ENCODE peak calls at places on chromosome 14, in five cellular contexts. S, N, B, Z and V are unnamed samples. For H3K9me3, the result is how much of the 10 kb centered on the place peaks cover.

GRCh38 chr14:87017335-87017734 is 975.6 kb downstream of the GALC start:
- DNase-seq in S (no peak), N (no peak), B (no peak), Z (no peak), V (no peak)

GRCh38 chr14:62117718-62118164 is 355.5 kb downstream of the SNAPC1 start:
- DNase-seq in S (no peak), N (no peak), B (no peak), Z (no peak), V (no peak)

GRCh38 chr14:90695997-90696681 is 120.1 kb downstream of the TTC7B start:
- DNase-seq in S (no peak), N (no peak), B (no peak), Z (no peak), V (no peak)

GRCh38 chr14:59484611-59485174 is 376 bp downstream of the JKAMP start:
- DNase-seq in S (no peak), N (no peak), B (no peak), Z (peak), V (no peak)

GRCh38 chr14:92039720-92040430 is at the start of gene TRIP11:
- DNase-seq in S (peak), N (peak), B (peak), Z (peak), V (peak)

GRCh38 chr14:104445086-104445485 is 134.5 kb upstream of the C14orf180 start:
- DNase-seq in S (no peak), N (peak), B (peak), Z (no peak), V (no peak)

GRCh38 chr14:88983755-88984154 is 159.3 kb downstream of the TTC8 start:
- DNase-seq in S (no peak), N (no peak), B (no peak), Z (no peak), V (no peak)

GRCh38 chr14:55000381-55000780 is 26.5 kb downstream of the WDHD1 start:
- DNase-seq in S (no peak), N (no peak), B (no peak), Z (no peak), V (no peak)

GRCh38 chr14:65961004-65961403 is 525.2 kb upstream of the CCDC196 start:
- DNase-seq in S (peak), N (no peak), B (no peak), Z (peak), V (no peak)

GRCh38 chr14:91305650-91306431 is 61.3 kb upstream of the GPR68 start:
- DNase-seq in S (no peak), N (no peak), B (no peak), Z (no peak), V (no peak)

GRCh38 chr14:53432378-53432802 is 279.3 kb upstream of the DDHD1 start:
- DNase-seq in S (no peak), N (no peak), B (no peak), Z (peak), V (no peak)

GRCh38 chr14:85090681-85091080 is 439.3 kb upstream of the FLRT2 start:
- DNase-seq in S (no peak), N (no peak), B (no peak), Z (no peak), V (no peak)

GRCh38 chr14:92323031-92323915 is at the start of gene SLC24A4:
- DNase-seq in S (no peak), N (no peak), B (no peak), Z (peak), V (no peak)

GRCh38 chr14:32201816-32202467 is at the start of gene RNU6-7:
- DNase-seq in S (no peak), N (no peak), B (peak), Z (peak), V (no peak)

GRCh38 chr14:100965296-100965695 is 61.8 kb upstream of the RTL1 start:
- DNase-seq in S (no peak), N (no peak), B (no peak), Z (no peak), V (no peak)

GRCh38 chr14:48250575-48250974 is 575.2 kb upstream of the MDGA2 start:
- DNase-seq in S (no peak), N (no peak), B (no peak), Z (peak), V (no peak)

GRCh38 chr14:59428581-59429012 is 36.6 kb downstream of the GPR135 start:
- DNase-seq in S (no peak), N (no peak), B (no peak), Z (no peak), V (no peak)

GRCh38 chr14:100900837-100901390 is 2.6 kb downstream of the RTL1 start:
- DNase-seq in S (no peak), N (no peak), B (peak), Z (peak), V (peak)

GRCh38 chr14:102223682-102224081 is 81.3 kb downstream of the MOK start:
- DNase-seq in S (no peak), N (no peak), B (no peak), Z (no peak), V (no peak)

GRCh38 chr14:101186544-101186943 is 283.0 kb upstream of the RTL1 start:
- DNase-seq in S (no peak), N (no peak), B (no peak), Z (no peak), V (peak)

GRCh38 chr14:61584258-61584657 is 111.1 kb upstream of the HIF1A start:
- DNase-seq in S (no peak), N (no peak), B (no peak), Z (no peak), V (peak)

GRCh38 chr14:75999511-76000190 is 14.1 kb downstream of the IFT43 start:
- DNase-seq in S (no peak), N (no peak), B (no peak), Z (no peak), V (peak)

GRCh38 chr14:90388437-90388836 is 8.4 kb upstream of the CALM1 start:
- DNase-seq in S (no peak), N (no peak), B (no peak), Z (peak), V (no peak)

GRCh38 chr14:22489957-22490950 is 98.8 kb downstream of the DAD1 start:
- DNase-seq in S (no peak), N (no peak), B (no peak), Z (no peak), V (no peak)

GRCh38 chr14:34997762-34998161 is 15.0 kb downstream of the SRP54 start:
- DNase-seq in S (no peak), N (no peak), B (no peak), Z (peak), V (no peak)

GRCh38 chr14:95127531-95127911 is 29.8 kb downstream of the DICER1 start:
- DNase-seq in S (no peak), N (no peak), B (no peak), Z (no peak), V (no peak)

GRCh38 chr14:69985456-69985855 is 106.2 kb downstream of the SMOC1 start:
- DNase-seq in S (no peak), N (no peak), B (no peak), Z (no peak), V (no peak)

GRCh38 chr14:42192659-42193425 is 586.2 kb downstream of the LRFN5 start:
- DNase-seq in S (no peak), N (no peak), B (no peak), Z (peak), V (no peak)

GRCh38 chr14:53900499-53900898 is 56.1 kb downstream of the BMP4 start:
- DNase-seq in S (no peak), N (peak), B (peak), Z (no peak), V (no peak)

GRCh38 chr14:76834296-76834695 is 8.1 kb downstream of the LRRC74A start:
- DNase-seq in S (no peak), N (no peak), B (no peak), Z (no peak), V (no peak)

GRCh38 chr14:64303471-64303917 is 9.3 kb upstream of the ESR2 start:
- DNase-seq in S (no peak), N (no peak), B (no peak), Z (peak), V (no peak)

GRCh38 chr14:36450550-36450949 is 69.5 kb downstream of the NKX2-1 start:
- DNase-seq in S (no peak), N (no peak), B (no peak), Z (peak), V (no peak)

GRCh38 chr14:77040995-77041744 is 12.7 kb upstream of the IRF2BPL start:
- DNase-seq in S (no peak), N (no peak), B (no peak), Z (no peak), V (no peak)

GRCh38 chr14:23558363-23559009 is 2.4 kb downstream of the THTPA start:
- DNase-seq in S (no peak), N (no peak), B (no peak), Z (no peak), V (no peak)

GRCh38 chr14:101254805-101255764 is 306.2 kb upstream of the DIO3 start:
- DNase-seq in S (no peak), N (no peak), B (no peak), Z (no peak), V (peak)

GRCh38 chr14:73887116-73887490 is 444 bp downstream of the ZNF410 start:
- DNase-seq in S (no peak), N (no peak), B (no peak), Z (no peak), V (no peak)
- H3K9me3 ChIP-seq in S (under half), N (under half), B (under half), Z (under half), V (under half)

GRCh38 chr14:58215191-58215914 is 15.4 kb downstream of the ACTR10 start:
- DNase-seq in S (no peak), N (no peak), B (no peak), Z (no peak), V (no peak)
- H3K9me3 ChIP-seq in S (under half), N (under half), B (under half), Z (under half), V (under half)

DNA sequence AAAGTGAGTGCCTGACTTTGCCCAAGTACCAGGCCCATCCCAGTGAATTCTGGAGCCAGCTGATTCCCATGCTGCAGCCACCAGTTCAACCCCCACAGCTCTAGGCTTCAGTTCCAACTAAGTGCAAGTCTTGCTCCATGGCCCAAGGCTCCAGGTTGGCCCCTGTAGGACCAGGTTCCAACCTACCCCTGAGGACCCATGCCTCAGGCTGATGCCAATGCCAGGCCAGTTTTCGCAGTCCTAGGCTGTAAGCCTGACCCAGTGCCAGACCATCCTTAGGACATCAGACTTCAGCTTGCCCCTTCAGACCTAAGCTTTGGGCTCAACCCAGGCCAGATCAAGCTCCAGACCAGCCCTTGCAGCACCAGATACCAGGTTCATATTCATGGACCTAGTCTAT is 352.6 kb downstream of the FSCB start:
- DNase-seq in S (no peak), N (no peak), B (no peak), Z (no peak), V (no peak)
- H3K9me3 ChIP-seq in S (under half), N (under half), B (under half), Z (under half), V (under half)

GRCh38 chr14:99703381-99703780 is 19.3 kb downstream of the CYP46A1 start:
- DNase-seq in S (no peak), N (peak), B (no peak), Z (no peak), V (peak)
- H3K9me3 ChIP-seq in S (under half), N (under half), B (under half), Z (under half), V (under half)

GRCh38 chr14:83470466-83470865 is 1936.8 kb upstream of the SEL1L start:
- DNase-seq in S (no peak), N (no peak), B (no peak), Z (peak), V (no peak)
- H3K9me3 ChIP-seq in S (under half), N (under half), B (under half), Z (under half), V (under half)

GRCh38 chr14:81953419-81953818 is 419.8 kb upstream of the SEL1L start:
- DNase-seq in S (no peak), N (no peak), B (no peak), Z (no peak), V (no peak)
- H3K9me3 ChIP-seq in S (under half), N (under half), B (under half), Z (under half), V (under half)

GRCh38 chr14:96201157-96201556 is 3.5 kb upstream of the BDKRB2 start:
- DNase-seq in S (no peak), N (no peak), B (no peak), Z (no peak), V (no peak)

GRCh38 chr14:96203116-96203515 is 1.5 kb upstream of the BDKRB2 start:
- DNase-seq in S (no peak), N (no peak), B (no peak), Z (no peak), V (no peak)

GRCh38 chr14:96203635-96204034 is 1.0 kb upstream of the BDKRB2 start:
- DNase-seq in S (no peak), N (no peak), B (no peak), Z (no peak), V (no peak)

GRCh38 chr14:96202441-96203094 is 2.1 kb upstream of the BDKRB2 start:
- DNase-seq in S (no peak), N (no peak), B (no peak), Z (no peak), V (no peak)

GRCh38 chr14:96201965-96202364 is 2.7 kb upstream of the BDKRB2 start:
- DNase-seq in S (no peak), N (no peak), B (no peak), Z (no peak), V (no peak)
- H3K9me3 ChIP-seq in S (under half), N (under half), B (under half), Z (under half), V (under half)